ENCODE peak calls at places on chromosomes 7 and 10, in five cellular contexts. M is HepG2, A is H1, N is HEK293T, D is GM12878. U is an unnamed sample.

GRCh38 chr7:80967536-80968297 is 48.9 kb upstream of the SEMA3C start:
- DNase-seq in M (no peak), A (no peak), N (peak; percentile 19), D (no peak), U (no peak)

GRCh38 chr7:121088870-121089269 is 100.4 kb downstream of the CPED1 start:
- DNase-seq in M (no peak), A (no peak), N (no peak), D (no peak), U (no peak)

GRCh38 chr7:43639858-43640491 is 57.1 kb downstream of the STK17A start:
- DNase-seq in M (peak; percentile 98), A (no peak), N (no peak), D (no peak), U (peak; percentile 58)

GRCh38 chr7:107638594-107638993 is 22.0 kb upstream of the SLC26A4 start:
- DNase-seq in M (no peak), A (no peak), N (no peak), D (peak; percentile 75), U (no peak)

GRCh38 chr7:30906520-30907240 is 5.0 kb upstream of the AQP1 start:
- DNase-seq in M (no peak), A (no peak), N (no peak), D (no peak), U (no peak)

GRCh38 chr10:17171131-17171530 is 30.3 kb downstream of the TRDMT1 start:
- DNase-seq in M (no peak), A (no peak), N (no peak), D (no peak), U (no peak)

GRCh38 chr7:95686109-95686508 is 86.2 kb upstream of the DYNC1I1 start:
- DNase-seq in M (peak; percentile 40), A (no peak), N (peak; percentile 23), D (no peak), U (no peak)

GRCh38 chr10:74244097-74244685 is 93.2 kb downstream of the ADK start:
- DNase-seq in M (peak; percentile 7), A (no peak), N (no peak), D (no peak), U (peak; percentile 6)

GRCh38 chr7:36966039-36966438 is 241.7 kb upstream of the AOAH start:
- DNase-seq in M (no peak), A (no peak), N (no peak), D (no peak), U (no peak)

GRCh38 chr10:3992374-3993178 is 207.6 kb upstream of the KLF6 start:
- DNase-seq in M (no peak), A (no peak), N (no peak), D (no peak), U (no peak)

GRCh38 chr7:44063547-44063893 is 1.8 kb downstream of the PGAM2 start:
- DNase-seq in M (no peak), A (no peak), N (no peak), D (no peak), U (no peak)

GRCh38 chr10:125886914-125887512 is 5.9 kb upstream of the DHX32 start:
- DNase-seq in M (no peak), A (no peak), N (no peak), D (no peak), U (no peak)

GRCh38 chr10:132712291-132712690 is 73.7 kb downstream of the NKX6-2 start:
- DNase-seq in M (no peak), A (no peak), N (no peak), D (no peak), U (no peak)

GRCh38 chr10:132711618-132712051 is 74.3 kb downstream of the NKX6-2 start:
- DNase-seq in M (no peak), A (no peak), N (no peak), D (no peak), U (no peak)

GRCh38 chr10:132713421-132714095 is 72.4 kb downstream of the NKX6-2 start:
- DNase-seq in M (no peak), A (no peak), N (no peak), D (no peak), U (no peak)

GRCh38 chr10:132714096-132714721 is 71.7 kb downstream of the NKX6-2 start:
- DNase-seq in M (no peak), A (peak; percentile 67), N (no peak), D (no peak), U (no peak)

GRCh38 chr10:132712698-132713232 is 73.2 kb downstream of the NKX6-2 start:
- DNase-seq in M (no peak), A (no peak), N (no peak), D (no peak), U (no peak)
- TF ChIP-seq SUZ12 in M (no peak), A (no peak), N (no peak), D (no peak), U (no peak)

GRCh38 chr7:99843808-99844207 is 16.0 kb downstream of the CYP3A43 start:
- DNase-seq in M (peak; percentile 83), A (no peak), N (no peak), D (no peak), U (no peak)
- TF ChIP-seq SUZ12 in M (no peak), A (no peak), N (no peak), D (no peak), U (no peak)

DNA sequence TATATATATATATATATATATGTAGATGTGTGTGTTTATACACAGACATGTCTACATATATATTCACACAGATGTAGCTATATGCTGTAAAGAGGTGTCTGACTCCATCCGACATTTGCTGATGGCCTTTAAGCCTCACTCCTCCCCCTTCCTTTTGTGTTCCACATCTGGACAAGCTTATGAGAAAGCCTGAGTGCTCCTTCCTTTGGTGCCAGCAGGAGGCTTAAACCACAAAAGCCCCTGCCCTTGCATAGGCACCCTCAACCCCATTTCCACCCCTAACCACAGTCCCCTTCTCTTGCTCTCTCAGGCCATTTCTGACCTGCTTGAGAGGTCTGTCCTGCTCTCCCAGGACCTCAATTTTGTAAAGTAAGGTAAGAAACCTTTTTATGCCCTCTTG is 98.7 kb downstream of the SVOPL start:
- DNase-seq in M (no peak), A (no peak), N (no peak), D (no peak), U (no peak)
- TF ChIP-seq SUZ12 in M (no peak), A (no peak), N (no peak), D (no peak), U (no peak)

DNA sequence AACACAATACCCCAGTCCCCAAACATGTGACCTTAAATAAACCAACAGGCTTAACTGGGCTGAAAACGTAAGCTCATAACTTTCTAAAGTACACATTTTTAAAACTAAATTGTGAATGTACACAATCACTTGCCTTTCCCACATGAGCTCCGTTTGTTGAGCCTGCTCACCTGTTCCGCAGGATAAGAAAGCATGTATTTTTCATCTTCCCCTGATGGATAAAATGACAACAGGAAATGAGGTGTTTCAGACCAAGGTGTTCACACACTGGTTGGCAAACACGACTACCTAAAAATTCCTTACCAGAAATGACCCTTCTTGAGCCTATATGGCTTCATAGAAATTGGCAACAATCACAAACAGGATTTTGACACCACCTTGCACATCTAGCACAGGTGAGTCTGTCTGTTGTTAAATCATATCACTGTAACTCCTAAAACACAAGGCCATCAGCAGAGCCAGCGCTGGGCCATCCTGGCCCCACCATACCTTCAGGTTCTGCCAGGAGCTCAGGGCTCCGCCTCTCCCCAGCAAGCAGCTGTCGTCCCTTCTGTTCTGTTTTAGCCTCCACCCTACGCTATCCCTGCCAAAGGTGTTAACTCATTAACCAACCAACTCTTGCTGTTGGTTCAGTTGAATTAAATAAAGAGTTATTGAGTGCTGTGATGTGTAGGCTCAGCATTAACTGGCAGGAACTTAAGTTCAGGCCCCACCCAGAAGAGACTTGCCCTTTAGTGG is 73.6 kb upstream of the RNF32 start:
- DNase-seq in M (no peak), A (no peak), N (no peak), D (no peak), U (no peak)
- TF ChIP-seq SUZ12 in M (no peak), A (no peak), N (no peak), D (no peak), U (no peak)

GRCh38 chr7:39259391-39260003 is 281.8 kb downstream of the POU6F2 start:
- DNase-seq in M (no peak), A (no peak), N (no peak), D (no peak), U (no peak)
- TF ChIP-seq SUZ12 in M (no peak), A (no peak), N (no peak), D (no peak), U (no peak)

GRCh38 chr7:15929406-15929805 is 242.9 kb upstream of the MEOX2 start:
- DNase-seq in M (no peak), A (no peak), N (no peak), D (no peak), U (no peak)

GRCh38 chr7:15937571-15937970 is 251.1 kb upstream of the MEOX2 start:
- DNase-seq in M (no peak), A (no peak), N (no peak), D (no peak), U (no peak)

GRCh38 chr7:15938153-15938552 is 251.7 kb upstream of the MEOX2 start:
- DNase-seq in M (no peak), A (no peak), N (no peak), D (no peak), U (no peak)

GRCh38 chr7:15932318-15932717 is 245.8 kb upstream of the MEOX2 start:
- DNase-seq in M (no peak), A (no peak), N (no peak), D (no peak), U (no peak)
- TF ChIP-seq SUZ12 in M (no peak), A (no peak), N (no peak), D (no peak), U (no peak)

DNA sequence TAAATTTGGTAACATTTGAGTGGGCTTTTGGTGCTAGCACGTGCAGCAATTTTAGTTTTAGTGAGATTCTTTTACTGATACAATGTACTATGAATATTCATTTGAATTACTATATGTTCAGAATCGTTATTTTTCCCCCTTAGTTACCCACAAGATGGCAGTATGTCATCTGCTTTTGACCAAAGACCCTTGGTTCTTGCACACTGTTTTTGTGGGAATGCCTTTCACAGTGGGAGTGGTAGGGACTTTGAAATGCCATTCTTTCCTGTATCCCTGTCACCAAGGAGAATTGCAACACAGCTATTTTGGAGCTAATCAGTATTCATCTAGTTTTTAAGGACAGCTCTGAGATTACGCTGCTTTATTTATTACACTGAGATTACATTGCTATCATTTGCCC is 40.6 kb downstream of the SEC23IP start:
- DNase-seq in M (peak; percentile 16), A (no peak), N (peak; percentile 60), D (no peak), U (peak; percentile 52)
- TF ChIP-seq SUZ12 in M (no peak), A (no peak), N (no peak), D (no peak), U (no peak)

DNA sequence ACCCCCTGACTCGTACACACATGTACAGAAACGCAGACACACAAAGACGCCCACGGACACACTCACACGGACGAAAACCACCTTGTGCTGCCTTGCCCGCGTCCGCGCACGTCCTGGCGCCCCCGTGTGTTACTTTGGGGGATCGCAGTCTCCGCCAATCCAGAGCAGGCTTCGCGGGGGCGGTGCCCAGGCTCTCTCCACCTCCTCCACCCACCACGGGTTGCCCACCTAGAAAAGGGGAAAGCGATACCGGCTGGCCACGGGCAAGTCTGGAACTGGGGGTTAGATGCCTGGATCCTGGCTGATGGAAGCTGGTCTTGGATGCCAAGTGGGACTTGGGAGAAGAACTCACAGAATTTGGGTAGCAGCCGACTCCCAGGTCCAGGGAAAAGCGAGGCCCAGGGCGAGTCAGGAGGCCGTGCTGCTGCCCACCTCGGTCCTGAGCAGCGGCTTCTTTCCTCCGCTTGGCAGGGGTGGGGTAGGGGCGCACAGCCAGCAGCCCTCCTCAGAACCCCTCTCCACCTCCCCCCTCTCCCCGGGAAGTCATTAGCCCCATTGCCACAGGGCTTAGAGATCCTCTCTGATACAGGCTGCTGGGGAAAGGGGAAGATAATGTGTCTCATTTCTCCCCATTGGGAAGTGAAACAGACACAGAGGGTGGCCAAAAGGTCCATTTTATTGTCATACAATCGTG is 4.6 kb upstream of the VGF start:
- DNase-seq in M (peak; percentile 31), A (peak; percentile 98), N (peak; percentile 70), D (no peak), U (no peak)
- TF ChIP-seq SUZ12 in M (no peak), A (peak; percentile 47), N (no peak), D (no peak), U (no peak)

U was measured in NT2/D1.